ENCODE peak calls at places on chromosomes 5 and 9, in five cellular contexts. One of them, this sample, is unnamed.

GRCh38 chr9:131227112-131228058 is 48.9 kb downstream of the FAM78A start:
- DNase-seq in A549: peak; percentile 48
- DNase-seq in sciatic nerve: peak; percentile 73
- DNase-seq in HT1080: no peak
- DNase-seq in NCI-H345: peak; percentile 82
- DNase-seq in this sample: peak; percentile 62

GRCh38 chr5:95862636-95863382 is 40.3 kb upstream of the GLRX start:
- DNase-seq in sciatic nerve: no peak
- DNase-seq in HT1080: peak; percentile 39
- DNase-seq in NCI-H345: no peak
- DNase-seq in A549: no peak
- DNase-seq in this sample: peak; percentile 19

GRCh38 chr9:14212697-14213420 is 101.1 kb downstream of the NFIB start:
- DNase-seq in A549: no peak
- DNase-seq in sciatic nerve: no peak
- DNase-seq in HT1080: no peak
- DNase-seq in NCI-H345: no peak
- DNase-seq in this sample: no peak

GRCh38 chr9:125815568-125815967 is 68.4 kb downstream of the PBX3 start:
- DNase-seq in NCI-H345: no peak
- DNase-seq in HT1080: peak; percentile 58
- DNase-seq in A549: peak; percentile 23
- DNase-seq in sciatic nerve: no peak
- DNase-seq in this sample: no peak

GRCh38 chr5:157371655-157372471 is 88.2 kb upstream of the NIPAL4 start:
- DNase-seq in HT1080: no peak
- DNase-seq in sciatic nerve: no peak
- DNase-seq in A549: no peak
- DNase-seq in NCI-H345: no peak
- DNase-seq in this sample: no peak

GRCh38 chr5:71887680-71888079 is 168.6 kb downstream of the CARTPT start:
- DNase-seq in HT1080: peak; percentile 85
- DNase-seq in sciatic nerve: no peak
- DNase-seq in NCI-H345: peak; percentile 23
- DNase-seq in A549: peak; percentile 87
- DNase-seq in this sample: no peak

GRCh38 chr5:24899180-24899579 is 254.4 kb upstream of the CDH10 start:
- DNase-seq in NCI-H345: no peak
- DNase-seq in HT1080: peak; percentile 17
- DNase-seq in A549: no peak
- DNase-seq in sciatic nerve: no peak
- DNase-seq in this sample: no peak

GRCh38 chr9:98488578-98489312 is 220.0 kb downstream of the GABBR2 start:
- DNase-seq in HT1080: peak; percentile 84
- DNase-seq in NCI-H345: no peak
- DNase-seq in sciatic nerve: no peak
- DNase-seq in A549: peak; percentile 38
- DNase-seq in this sample: no peak

GRCh38 chr9:116817762-116818161 is 130.7 kb downstream of the TRIM32 start:
- DNase-seq in A549: no peak
- DNase-seq in NCI-H345: no peak
- DNase-seq in sciatic nerve: no peak
- DNase-seq in HT1080: no peak
- DNase-seq in this sample: no peak

GRCh38 chr5:6754766-6755165 is 41.5 kb downstream of the TENT4A start:
- DNase-seq in A549: no peak
- DNase-seq in sciatic nerve: no peak
- DNase-seq in NCI-H345: no peak
- DNase-seq in HT1080: no peak
- DNase-seq in this sample: no peak

GRCh38 chr5:103271570-103272289 is 13.2 kb downstream of the MACIR start:
- DNase-seq in sciatic nerve: no peak
- DNase-seq in HT1080: no peak
- DNase-seq in NCI-H345: no peak
- DNase-seq in A549: peak; percentile 24
- DNase-seq in this sample: no peak

GRCh38 chr5:149333711-149334443 is 11.4 kb upstream of the GRPEL2 start:
- DNase-seq in A549: no peak
- DNase-seq in NCI-H345: no peak
- DNase-seq in sciatic nerve: no peak
- DNase-seq in HT1080: no peak
- DNase-seq in this sample: no peak

GRCh38 chr9:131404987-131405386 is 11.1 kb downstream of the PRRC2B start:
- DNase-seq in HT1080: no peak
- DNase-seq in NCI-H345: no peak
- DNase-seq in A549: no peak
- DNase-seq in sciatic nerve: no peak
- DNase-seq in this sample: no peak

GRCh38 chr9:16119861-16120641 is 567.2 kb downstream of the CCDC171 start:
- DNase-seq in NCI-H345: no peak
- DNase-seq in HT1080: peak; percentile 77
- DNase-seq in sciatic nerve: no peak
- DNase-seq in A549: no peak
- DNase-seq in this sample: no peak

GRCh38 chr5:3163626-3164025 is 412.1 kb upstream of the IRX2 start:
- DNase-seq in HT1080: no peak
- DNase-seq in sciatic nerve: no peak
- DNase-seq in A549: no peak
- DNase-seq in NCI-H345: no peak
- DNase-seq in this sample: no peak